ENCODE peak calls at places on chromosomes 3 and 15, in eight cellular contexts. E is choroid plexus epithelial cell, S is BJ, D is foreskin fibroblast, I is body of pancreas, K is adrenal gland, F is A549, N is SK-N-SH. V is an unnamed sample.
A peak's percentile ranks its signal among the peaks of the same experiment; 100 is the strongest.

GRCh38 chr3:22373182-22373581 is 622.2 kb upstream of the ZNF385D start:
- DNase-seq in E (no peak), K (no peak), N (no peak), D (no peak), F (no peak), I (no peak), S (no peak), V (no peak)

GRCh38 chr3:147493666-147494065 is 84.5 kb downstream of the ZIC1 start:
- DNase-seq in K (no peak), D (no peak), I (no peak), E (peak; percentile 41), F (no peak), N (no peak), S (no peak), V (no peak)

GRCh38 chr3:58188173-58188564 is 22.6 kb downstream of the DNASE1L3 start:
- DNase-seq in S (no peak), K (no peak), F (no peak), D (peak; percentile 60), N (no peak), E (no peak), I (no peak), V (no peak)

GRCh38 chr3:52385157-52385556 is 59.7 kb downstream of the SEMA3G start:
- DNase-seq in I (no peak), S (no peak), D (peak; percentile 59), K (no peak), F (peak; percentile 64), N (peak; percentile 67), E (peak; percentile 57), V (peak; percentile 32)

GRCh38 chr15:55230051-55230670 is 33.4 kb upstream of the RSL24D1 start:
- DNase-seq in K (no peak), E (peak; percentile 41), N (no peak), D (peak; percentile 28), F (no peak), S (no peak), I (no peak), V (peak; percentile 55)

GRCh38 chr15:59703979-59704796 is 15.1 kb upstream of the BNIP2 start:
- DNase-seq in S (no peak), F (no peak), E (peak; percentile 35), K (no peak), N (no peak), D (peak; percentile 24), I (no peak), V (no peak)

GRCh38 chr3:128555098-128555825 is 62.3 kb upstream of the GATA2 start:
- DNase-seq in N (peak; percentile 48), E (no peak), F (no peak), D (no peak), K (peak; percentile 47), I (peak; percentile 16), S (no peak), V (peak; percentile 26)

GRCh38 chr3:89180334-89180733 is 72.9 kb downstream of the EPHA3 start:
- DNase-seq in I (no peak), D (no peak), F (no peak), S (no peak), E (peak; percentile 33), N (no peak), K (no peak), V (no peak)

GRCh38 chr15:70058642-70059360 is 38.9 kb downstream of the TLE3 start:
- DNase-seq in D (no peak), F (no peak), E (no peak), S (no peak), I (no peak), N (no peak), K (no peak), V (no peak)

GRCh38 chr3:135125171-135125801 is 330.2 kb downstream of the EPHB1 start:
- DNase-seq in N (no peak), K (no peak), I (no peak), D (peak; percentile 39), E (peak; percentile 24), S (no peak), F (no peak), V (peak; percentile 24)

GRCh38 chr3:14274999-14275961 is 96.7 kb downstream of the LSM3 start:
- DNase-seq in K (no peak), E (peak; percentile 35), I (no peak), D (no peak), N (peak; percentile 43), F (no peak), S (no peak), V (peak; percentile 31)

GRCh38 chr3:141104151-141104741 is 53.1 kb downstream of the SPSB4 start:
- DNase-seq in I (peak; percentile 92), E (no peak), K (no peak), N (no peak), D (no peak), F (no peak), S (no peak), V (no peak)

GRCh38 chr3:171586274-171586673 is 126.1 kb upstream of the TNIK start:
- DNase-seq in I (no peak), D (no peak), N (peak; percentile 26), F (no peak), K (no peak), S (no peak), E (no peak), V (no peak)

GRCh38 chr3:9402410-9403228 is 5.2 kb downstream of the SETD5 start:
- DNase-seq in S (no peak), D (peak; percentile 21), E (peak; percentile 69), F (no peak), N (peak; percentile 44), I (peak; percentile 77), K (peak; percentile 51), V (peak; percentile 70)

GRCh38 chr3:42739401-42740158 is 33.5 kb downstream of the CCDC13 start:
- DNase-seq in E (peak; percentile 17), K (peak; percentile 39), D (no peak), I (no peak), S (no peak), F (no peak), N (no peak), V (no peak)

GRCh38 chr3:153245661-153246060 is 83.6 kb downstream of the RAP2B start:
- DNase-seq in K (no peak), F (no peak), E (no peak), N (no peak), D (peak; percentile 30), I (no peak), S (no peak), V (no peak)

GRCh38 chr3:190811775-190812480 is 50.6 kb downstream of the GMNC start:
- DNase-seq in K (peak; percentile 39), E (peak; percentile 77), N (peak; percentile 27), F (peak; percentile 6), D (peak; percentile 0), S (no peak), I (peak; percentile 67), V (peak; percentile 78)

GRCh38 chr3:129829640-129830039 is 63.9 kb downstream of the TMCC1 start:
- DNase-seq in K (peak; percentile 66), E (peak; percentile 95), D (peak; percentile 92), S (peak; percentile 93), I (peak; percentile 53), F (peak; percentile 30), N (peak; percentile 36), V (peak; percentile 93)

GRCh38 chr3:132317229-132317948 is at the start of gene ACP3:
- DNase-seq in D (peak; percentile 79), F (no peak), N (no peak), I (peak; percentile 74), S (peak; percentile 10), K (peak; percentile 46), E (peak; percentile 93), V (peak; percentile 92)
- TF ChIP-seq CTCF in D (no peak), F (no peak), N (no peak), I (no peak), S (no peak), K (no peak), E (no peak), V (no peak)

GRCh38 chr15:62832231-62832630 is 210.3 kb upstream of the TPM1 start:
- DNase-seq in E (no peak), F (no peak), N (no peak), D (no peak), S (no peak), I (no peak), K (no peak), V (no peak)
- H3K4me3 ChIP-seq in E (no peak overlapping the region), F (no peak overlapping the region), N (no peak overlapping the region), D (no peak overlapping the region), S (no peak overlapping the region), I (no peak overlapping the region), K (no peak overlapping the region), V (no peak overlapping the region)

GRCh38 chr3:63661242-63661641 is 8.8 kb downstream of the SNTN start:
- DNase-seq in N (no peak), E (peak; percentile 35), K (no peak), S (no peak), I (no peak), F (no peak), D (peak; percentile 41), V (peak; percentile 8)

GRCh38 chr3:63662011-63662410 is 9.5 kb downstream of the SNTN start:
- DNase-seq in S (no peak), K (no peak), N (no peak), F (no peak), I (no peak), E (no peak), D (no peak), V (no peak)

GRCh38 chr3:63656791-63657190 is 4.3 kb downstream of the SNTN start:
- DNase-seq in E (peak; percentile 44), I (no peak), N (no peak), S (no peak), K (no peak), D (peak; percentile 59), F (no peak), V (peak; percentile 47)

DNA sequence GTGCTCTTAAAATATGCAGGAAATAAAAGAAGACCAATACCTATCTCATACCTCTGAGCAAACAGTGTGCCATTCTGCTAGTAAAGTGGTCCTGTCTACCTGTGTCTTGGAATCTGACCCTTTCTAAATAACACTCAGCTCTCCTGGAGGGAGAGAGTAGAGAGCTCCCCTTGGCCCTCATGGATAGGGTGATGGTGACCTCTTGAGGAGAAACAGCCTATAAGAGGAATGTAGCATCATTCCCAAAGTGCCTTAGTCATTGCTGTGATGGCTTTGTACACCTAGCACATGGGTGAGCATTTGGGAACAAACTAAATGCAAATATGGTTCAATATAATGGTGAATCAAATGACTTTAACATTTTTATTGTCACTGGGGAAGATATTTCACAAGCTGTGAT is 10.0 kb downstream of the SNTN start:
- DNase-seq in K (no peak), S (no peak), E (no peak), D (peak; percentile 6), F (no peak), N (no peak), I (peak; percentile 28), V (no peak)
- TF ChIP-seq CTCF in K (no peak), S (no peak), E (no peak), D (peak; percentile 2), F (no peak), N (peak; percentile 35), I (no peak), V (no peak)

GRCh38 chr15:31434418-31435255 is 108.0 kb downstream of the KLF13 start:
- DNase-seq in S (peak; percentile 70), E (peak; percentile 80), N (no peak), D (peak; percentile 90), I (peak; percentile 48), K (peak; percentile 54), F (no peak), V (peak; percentile 92)

GRCh38 chr15:31435891-31436628 is 109.4 kb downstream of the KLF13 start:
- DNase-seq in I (no peak), F (no peak), D (peak; percentile 41), S (no peak), N (no peak), K (no peak), E (no peak), V (no peak)

GRCh38 chr15:31433574-31433973 is 106.9 kb downstream of the KLF13 start:
- DNase-seq in N (no peak), D (no peak), E (no peak), K (no peak), S (no peak), I (no peak), F (no peak), V (no peak)

GRCh38 chr15:31433101-31433500 is 106.5 kb downstream of the KLF13 start:
- DNase-seq in E (no peak), S (no peak), N (no peak), F (no peak), K (no peak), D (peak; percentile 41), I (no peak), V (no peak)

GRCh38 chr15:31435256-31435781 is 108.7 kb downstream of the KLF13 start:
- DNase-seq in I (peak; percentile 84), N (peak; percentile 91), F (peak; percentile 89), D (peak; percentile 89), K (peak; percentile 73), E (peak; percentile 78), S (peak; percentile 50), V (peak; percentile 91)
- H3K4me3 ChIP-seq in I (no peak overlapping the region), N (no peak overlapping the region), F (peak overlapping the region; percentile 12), D (peak overlapping the region; percentile 21), K (no peak overlapping the region), E (peak overlapping the region; percentile 17), S (no peak overlapping the region), V (peak overlapping the region; percentile 36)

V was measured in fibroblast of pulmonary artery.